ENCODE peak calls at places on chromosomes 12 and 14, in six cellular contexts. N is PC-3, L is astrocyte of the spinal cord, V is tibial nerve, Q is fibroblast of lung, I is osteoblast. Y is an unnamed sample.

GRCh38 chr12:89179983-89180382 is 172.3 kb downstream of the DUSP6 start:
- DNase-seq in N (peak), L (peak), V (peak), Q (peak), I (no peak), Y (peak)

GRCh38 chr14:61120576-61120975 is 139.5 kb downstream of the SLC38A6 start:
- DNase-seq in N (no peak), L (no peak), V (no peak), Q (no peak), I (no peak), Y (no peak)

GRCh38 chr12:106135075-106135474 is 3.7 kb downstream of the NUAK1 start:
- DNase-seq in N (peak), L (peak), V (no peak), Q (peak), I (no peak), Y (no peak)

GRCh38 chr12:115898670-115899069 is 378.8 kb downstream of the MED13L start:
- DNase-seq in N (peak), L (no peak), V (no peak), Q (no peak), I (no peak), Y (no peak)

GRCh38 chr14:37090026-37090425 is 82.4 kb downstream of the SLC25A21 start:
- DNase-seq in N (no peak), L (no peak), V (no peak), Q (peak), I (no peak), Y (no peak)

GRCh38 chr12:110533607-110534006 is 31.5 kb downstream of the RAD9B start:
- DNase-seq in N (peak), L (no peak), V (no peak), Q (peak), I (no peak), Y (no peak)

GRCh38 chr12:1917172-1918070 is 1.0 kb downstream of the CACNA2D4 start:
- DNase-seq in N (no peak), L (no peak), V (peak), Q (no peak), I (peak), Y (no peak)

GRCh38 chr14:93962701-93963601 is 13.4 kb downstream of the ASB2 start:
- DNase-seq in N (no peak), L (no peak), V (no peak), Q (no peak), I (peak), Y (no peak)

GRCh38 chr14:61472025-61472672 is 150.8 kb downstream of the PRKCH start:
- DNase-seq in N (peak), L (peak), V (no peak), Q (peak), I (peak), Y (peak)

GRCh38 chr12:123492290-123492689 is 34.4 kb downstream of the SNRNP35 start:
- DNase-seq in N (no peak), L (no peak), V (no peak), Q (no peak), I (no peak), Y (no peak)

GRCh38 chr12:120688527-120689071 is 1.6 kb downstream of the MLEC start:
- DNase-seq in N (peak), L (peak), V (no peak), Q (peak), I (no peak), Y (no peak)

GRCh38 chr14:78498062-78498595 is 328.0 kb downstream of the NRXN3 start:
- DNase-seq in N (no peak), L (no peak), V (no peak), Q (no peak), I (no peak), Y (no peak)

GRCh38 chr12:12483438-12483837 is 79.2 kb downstream of the DUSP16 start:
- DNase-seq in N (no peak), L (no peak), V (no peak), Q (no peak), I (no peak), Y (no peak)

GRCh38 chr14:93003945-93004698 is 81.2 kb downstream of the CHGA start:
- DNase-seq in N (no peak), L (no peak), V (no peak), Q (no peak), I (peak), Y (no peak)

GRCh38 chr12:71183018-71183417 is 25.2 kb upstream of the TSPAN8 start:
- DNase-seq in N (peak), L (peak), V (no peak), Q (peak), I (no peak), Y (no peak)

GRCh38 chr14:56036353-56036752 is 81.9 kb upstream of the PELI2 start:
- DNase-seq in N (no peak), L (no peak), V (no peak), Q (no peak), I (no peak), Y (no peak)

GRCh38 chr12:27261866-27262265 is 17.8 kb downstream of the STK38L start:
- DNase-seq in N (peak), L (peak), V (no peak), Q (peak), I (no peak), Y (no peak)

GRCh38 chr12:85865905-85866304 is 8.2 kb upstream of the NTS start:
- DNase-seq in N (no peak), L (no peak), V (no peak), Q (peak), I (no peak), Y (no peak)

GRCh38 chr14:23589606-23590005 is 11.0 kb upstream of the JPH4 start:
- DNase-seq in N (no peak), L (no peak), V (no peak), Q (no peak), I (no peak), Y (no peak)

GRCh38 chr12:55746147-55746912 is 3.4 kb downstream of the GDF11 start:
- DNase-seq in N (no peak), L (no peak), V (no peak), Q (peak), I (peak), Y (no peak)
- H3K4me3 ChIP-seq in N (no peak), L (no peak), V (no peak), Q (no peak), I (no peak), Y (no peak)

DNA sequence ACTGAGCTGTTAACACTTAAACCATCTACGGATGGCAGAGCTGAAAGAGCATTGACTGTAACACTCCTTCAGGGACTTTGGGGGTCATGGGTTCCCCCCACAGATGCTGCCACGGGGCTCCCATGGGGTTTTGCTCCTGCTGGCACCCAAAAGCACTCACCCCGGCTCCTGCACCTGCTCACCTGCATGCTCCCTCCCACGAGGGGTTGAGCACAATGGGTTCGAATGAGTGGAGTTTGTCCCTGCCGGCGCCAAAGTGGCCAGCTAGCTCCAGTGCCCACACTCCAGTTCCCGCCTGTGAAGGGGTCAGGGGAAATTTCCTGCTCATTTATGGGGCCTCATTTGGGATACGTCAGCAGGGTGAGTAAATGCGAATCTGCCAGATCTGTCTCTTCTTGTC is 40.7 kb downstream of the TNFAIP2 start:
- DNase-seq in N (no peak), L (no peak), V (no peak), Q (no peak), I (no peak), Y (no peak)
- H3K4me3 ChIP-seq in N (no peak), L (no peak), V (no peak), Q (no peak), I (no peak), Y (no peak)

DNA sequence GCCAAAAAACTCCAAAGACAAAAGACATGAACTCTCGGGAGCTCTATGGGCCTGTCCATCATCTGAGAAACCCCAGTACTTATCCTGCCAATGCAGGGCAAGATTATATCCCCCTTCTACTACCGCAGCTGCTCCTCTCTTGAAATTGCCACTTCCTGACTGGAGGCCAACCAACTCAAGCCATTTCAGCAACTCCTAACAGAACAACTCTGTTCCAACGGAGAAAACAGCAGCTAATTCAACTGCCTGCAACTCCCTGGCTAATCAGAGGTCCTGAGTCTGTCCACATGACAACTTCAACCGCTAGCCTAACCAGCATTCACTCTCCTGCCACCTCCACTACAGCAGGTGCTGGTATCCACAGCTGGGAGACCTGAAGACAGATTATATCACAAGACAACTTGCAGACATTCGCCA is 24.1 kb downstream of the CEP83 start:
- DNase-seq in N (no peak), L (no peak), V (no peak), Q (peak), I (no peak), Y (no peak)
- H3K4me3 ChIP-seq in N (no peak), L (no peak), V (no peak), Q (no peak), I (peak), Y (no peak)

GRCh38 chr14:68782091-68782981 is 10.5 kb downstream of the ZFP36L1 start:
- DNase-seq in N (no peak), L (no peak), V (no peak), Q (no peak), I (no peak), Y (no peak)

GRCh38 chr14:68781161-68782021 is 11.5 kb downstream of the ZFP36L1 start:
- DNase-seq in N (no peak), L (no peak), V (peak), Q (no peak), I (no peak), Y (no peak)

GRCh38 chr14:68779761-68780323 is 13.0 kb downstream of the ZFP36L1 start:
- DNase-seq in N (peak), L (peak), V (no peak), Q (peak), I (peak), Y (peak)

GRCh38 chr14:68777644-68778043 is 15.2 kb downstream of the ZFP36L1 start:
- DNase-seq in N (no peak), L (no peak), V (no peak), Q (no peak), I (no peak), Y (no peak)

GRCh38 chr14:68780358-68781160 is 12.3 kb downstream of the ZFP36L1 start:
- DNase-seq in N (peak), L (peak), V (peak), Q (peak), I (peak), Y (no peak)
- H3K4me3 ChIP-seq in N (peak), L (no peak), V (no peak), Q (no peak), I (peak), Y (no peak)

GRCh38 chr14:99590746-99591555 is 13.1 kb downstream of the CCDC85C start:
- DNase-seq in N (no peak), L (peak), V (no peak), Q (peak), I (peak), Y (no peak)

GRCh38 chr14:99592933-99593753 is 10.9 kb downstream of the CCDC85C start:
- DNase-seq in N (no peak), L (no peak), V (no peak), Q (no peak), I (peak), Y (no peak)

GRCh38 chr14:99593971-99594841 is 9.8 kb downstream of the CCDC85C start:
- DNase-seq in N (no peak), L (no peak), V (no peak), Q (no peak), I (peak), Y (no peak)

GRCh38 chr14:99589651-99590530 is 14.1 kb downstream of the CCDC85C start:
- DNase-seq in N (no peak), L (no peak), V (no peak), Q (no peak), I (peak), Y (no peak)

GRCh38 chr14:99592394-99592793 is 11.6 kb downstream of the CCDC85C start:
- DNase-seq in N (no peak), L (no peak), V (no peak), Q (no peak), I (peak), Y (no peak)
- H3K4me3 ChIP-seq in N (no peak), L (no peak), V (no peak), Q (no peak), I (no peak), Y (no peak)

GRCh38 chr12:114673169-114673833 is 10.7 kb downstream of the TBX3 start:
- DNase-seq in N (peak), L (peak), V (no peak), Q (peak), I (peak), Y (peak)
- H3K4me3 ChIP-seq in N (peak), L (peak), V (no peak), Q (peak), I (no peak), Y (no peak)

DNA sequence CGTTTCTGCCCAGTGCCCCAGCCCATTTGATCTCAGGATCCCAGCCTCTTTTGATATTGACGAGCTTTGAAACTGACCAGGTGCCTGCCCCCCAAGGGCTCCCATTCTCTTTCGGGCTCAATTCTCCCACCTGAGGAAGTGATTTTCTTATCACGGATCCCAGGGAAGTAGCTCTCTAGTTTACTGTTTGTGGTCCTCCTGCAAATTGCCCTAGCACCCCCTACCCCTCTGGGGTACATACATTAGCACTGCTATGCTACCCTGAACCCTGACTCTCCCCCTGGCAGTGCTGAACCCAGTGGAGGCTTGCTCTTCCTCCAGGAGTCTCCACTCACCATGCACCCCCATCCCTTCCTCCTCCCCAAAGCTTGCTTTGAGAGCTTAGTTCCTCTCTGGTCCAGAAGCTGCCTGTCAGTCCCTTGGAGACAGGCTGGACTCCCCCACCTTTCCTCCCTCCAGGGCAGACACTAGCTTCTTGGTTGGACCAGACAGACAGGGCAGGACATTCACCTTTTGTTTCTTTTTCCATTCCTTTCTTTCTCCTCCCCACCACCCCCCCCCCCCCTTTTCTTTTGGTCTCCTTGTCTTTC is 4.4 kb upstream of the TBX3 start:
- DNase-seq in N (no peak), L (no peak), V (no peak), Q (no peak), I (peak), Y (no peak)
- H3K4me3 ChIP-seq in N (no peak), L (no peak), V (no peak), Q (no peak), I (no peak), Y (no peak)

GRCh38 chr14:65238456-65238855 is 136.1 kb upstream of the MAX start:
- DNase-seq in N (peak), L (peak), V (no peak), Q (peak), I (no peak), Y (peak)
- H3K4me3 ChIP-seq in N (no peak), L (no peak), V (no peak), Q (no peak), I (no peak), Y (no peak)

DNA sequence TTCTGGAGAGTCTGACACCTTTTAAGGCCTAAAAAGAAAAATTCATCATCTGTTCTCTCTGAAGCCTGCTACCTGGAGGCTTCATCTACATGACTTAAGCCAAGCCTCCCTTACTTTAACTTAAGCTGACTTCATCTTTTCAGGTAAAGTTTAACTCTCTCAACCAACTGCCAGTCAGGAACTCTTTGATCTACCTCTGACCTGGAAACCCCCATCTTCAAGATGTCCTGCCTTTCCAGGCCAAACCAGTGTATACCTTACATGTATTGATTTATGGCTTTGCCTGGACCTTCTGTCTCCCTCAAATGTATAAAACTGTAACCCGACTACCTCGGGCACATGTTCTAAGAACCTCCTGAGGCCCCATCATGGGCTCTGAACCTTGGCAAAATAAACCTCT is 17.5 kb downstream of the GSTZ1 start:
- DNase-seq in N (no peak), L (no peak), V (no peak), Q (no peak), I (no peak), Y (no peak)
- H3K4me3 ChIP-seq in N (no peak), L (no peak), V (no peak), Q (no peak), I (no peak), Y (no peak)

GRCh38 chr12:114445401-114446323 is 39.7 kb upstream of the TBX5 start:
- DNase-seq in N (no peak), L (no peak), V (no peak), Q (no peak), I (peak), Y (no peak)

GRCh38 chr12:114448618-114448933 is 42.6 kb upstream of the TBX5 start:
- DNase-seq in N (no peak), L (no peak), V (no peak), Q (no peak), I (no peak), Y (no peak)

GRCh38 chr12:114447799-114448617 is 42.1 kb upstream of the TBX5 start:
- DNase-seq in N (no peak), L (no peak), V (no peak), Q (no peak), I (no peak), Y (no peak)

GRCh38 chr12:114444422-114445279 is 38.7 kb upstream of the TBX5 start:
- DNase-seq in N (no peak), L (peak), V (no peak), Q (peak), I (no peak), Y (no peak)

GRCh38 chr12:114447274-114447716 is 41.4 kb upstream of the TBX5 start:
- DNase-seq in N (no peak), L (no peak), V (no peak), Q (no peak), I (no peak), Y (no peak)
- H3K4me3 ChIP-seq in N (no peak), L (no peak), V (no peak), Q (no peak), I (no peak), Y (no peak)

Y was measured in skeletal muscle cell.